ENCODE peak calls at places on chromosomes 12 and 14, in six cellular contexts. W is cardiac fibroblast, P is fibroblast of the aortic adventitia, J is mammary epithelial cell, I is left lung, N is nephron progenitor cell. Y is an unnamed sample.

GRCh38 chr14:69325086-69325485 is 65.1 kb downstream of the GALNT16 start:
- DNase-seq in N (no peak), I (no peak), P (no peak), J (no peak), W (no peak), Y (no peak)

GRCh38 chr12:33476058-33476457 is 36.4 kb upstream of the SYT10 start:
- DNase-seq in P (peak; percentile 0), J (peak; percentile 60), N (no peak), I (no peak), W (peak; percentile 27), Y (no peak)

GRCh38 chr12:15719230-15719629 is 70.0 kb downstream of the EPS8 start:
- DNase-seq in P (no peak), J (no peak), N (no peak), I (no peak), W (peak; percentile 51), Y (no peak)

GRCh38 chr14:64296561-64296960 is 2.4 kb upstream of the ESR2 start:
- DNase-seq in W (peak; percentile 74), N (no peak), I (no peak), J (peak; percentile 73), P (peak; percentile 27), Y (peak; percentile 29)

GRCh38 chr14:51703787-51704186 is 52.1 kb downstream of the FRMD6 start:
- DNase-seq in N (no peak), I (no peak), P (no peak), J (no peak), W (no peak), Y (no peak)

GRCh38 chr12:103909811-103910210 is 20.4 kb upstream of the HSP90B1 start:
- DNase-seq in I (no peak), J (peak; percentile 26), W (peak; percentile 36), N (no peak), P (no peak), Y (no peak)

GRCh38 chr12:62006076-62006732 is 254.0 kb upstream of the USP15 start:
- DNase-seq in P (peak; percentile 42), N (peak; percentile 37), W (peak; percentile 66), I (no peak), J (peak; percentile 11), Y (peak; percentile 52)

GRCh38 chr14:74018029-74018703 is 922 bp downstream of the ENTPD5 start:
- DNase-seq in W (peak; percentile 68), P (peak; percentile 68), N (no peak), I (no peak), J (peak; percentile 82), Y (peak; percentile 59)

GRCh38 chr14:55744321-55744720 is 164.3 kb downstream of the KTN1 start:
- DNase-seq in I (no peak), W (no peak), J (no peak), P (no peak), N (no peak), Y (no peak)

GRCh38 chr12:2064078-2064507 is 11.3 kb downstream of the CACNA1C start:
- DNase-seq in N (no peak), I (peak; percentile 61), J (peak; percentile 69), P (peak; percentile 67), W (peak; percentile 47), Y (peak; percentile 47)

GRCh38 chr14:55954108-55954507 is 164.1 kb upstream of the PELI2 start:
- DNase-seq in I (no peak), N (no peak), W (no peak), J (no peak), P (no peak), Y (no peak)

GRCh38 chr12:124389537-124390441 is 94.9 kb downstream of the RFLNA start:
- DNase-seq in P (no peak), I (no peak), N (no peak), W (no peak), J (no peak), Y (no peak)

GRCh38 chr12:3099146-3099545 is 22.0 kb downstream of the TSPAN9 start:
- DNase-seq in I (no peak), J (no peak), W (no peak), P (no peak), N (no peak), Y (no peak)

GRCh38 chr12:12901158-12901791 is 9.9 kb downstream of the GPRC5A start:
- DNase-seq in J (peak; percentile 96), I (no peak), P (peak; percentile 94), W (peak; percentile 98), N (no peak), Y (no peak)

GRCh38 chr12:2266666-2267623 is 214.2 kb downstream of the CACNA1C start:
- DNase-seq in I (no peak), N (no peak), P (no peak), J (peak; percentile 11), W (no peak), Y (no peak)

GRCh38 chr12:110627500-110628195 is 13.7 kb downstream of the TCTN1 start:
- DNase-seq in I (no peak), P (no peak), N (no peak), W (no peak), J (no peak), Y (no peak)

GRCh38 chr14:28143340-28143739 is 623.2 kb upstream of the FOXG1 start:
- DNase-seq in N (no peak), J (no peak), W (no peak), I (no peak), P (no peak), Y (no peak)

GRCh38 chr14:36852853-36853634 is 191.4 kb downstream of the PAX9 start:
- DNase-seq in W (peak; percentile 7), N (no peak), P (peak; percentile 53), I (no peak), J (no peak), Y (no peak)

GRCh38 chr14:74457511-74457910 is 31.5 kb upstream of the SYNDIG1L start:
- DNase-seq in P (no peak), W (no peak), N (no peak), I (no peak), J (no peak), Y (no peak)

GRCh38 chr12:75727577-75727976 is 216.2 kb upstream of the KRR1 start:
- DNase-seq in I (no peak), J (no peak), W (no peak), N (no peak), P (no peak), Y (no peak)

GRCh38 chr12:57093412-57094193 is 4.7 kb downstream of the NAB2 start:
- DNase-seq in P (peak; percentile 85), J (peak; percentile 77), N (peak; percentile 76), I (peak; percentile 90), W (peak; percentile 82), Y (peak; percentile 67)

GRCh38 chr12:85720308-85721033 is 115.7 kb downstream of the RASSF9 start:
- DNase-seq in J (no peak), N (no peak), I (no peak), W (peak; percentile 11), P (no peak), Y (no peak)

GRCh38 chr12:54479421-54479820 is 6.0 kb upstream of the GTSF1 start:
- DNase-seq in N (no peak), J (no peak), W (peak; percentile 73), I (no peak), P (peak; percentile 81), Y (no peak)

GRCh38 chr14:49505026-49505766 is 81.0 kb downstream of the RPS29 start:
- DNase-seq in I (no peak), P (no peak), W (no peak), J (peak; percentile 85), N (no peak), Y (no peak)

GRCh38 chr12:44816446-44817017 is 59.6 kb downstream of the NELL2 start:
- DNase-seq in I (no peak), W (no peak), J (no peak), N (no peak), P (no peak), Y (no peak)

GRCh38 chr14:96299441-96299840 is 43.4 kb downstream of the BDKRB1 start:
- DNase-seq in W (no peak), J (no peak), N (no peak), I (no peak), P (no peak), Y (peak; percentile 79)

GRCh38 chr12:75815756-75816155 is 215.8 kb downstream of the PHLDA1 start:
- DNase-seq in N (no peak), P (no peak), W (peak; percentile 48), J (no peak), I (no peak), Y (no peak)